ENCODE peak calls at places on chromosomes 12 and 14, in ten cellular contexts. One of them, this sample, is unnamed.

GRCh38 chr14:37452323-37452722 is 142.7 kb downstream of the FOXA1 start:
- DNase-seq in OCI-LY7: no peak
- DNase-seq in left ventricle myocardium inferior: no peak
- DNase-seq in body of pancreas: no peak
- DNase-seq in AG09309: no peak
- DNase-seq in heart left ventricle: no peak
- DNase-seq in cardiac muscle cell: no peak
- DNase-seq in WTC11: no peak
- DNase-seq in activated B cell treated with CpG ODN at 0.5 μM for 24 hours: no peak
- DNase-seq in bronchial epithelial cell: peak
- DNase-seq in this sample: no peak

GRCh38 chr14:75648066-75648838 is 12.4 kb downstream of the ERG28 start:
- DNase-seq in OCI-LY7: no peak
- DNase-seq in left ventricle myocardium inferior: peak
- DNase-seq in body of pancreas: peak
- DNase-seq in AG09309: peak
- DNase-seq in heart left ventricle: peak
- DNase-seq in cardiac muscle cell: peak
- DNase-seq in WTC11: no peak
- DNase-seq in activated B cell treated with CpG ODN at 0.5 μM for 24 hours: no peak
- DNase-seq in bronchial epithelial cell: peak
- DNase-seq in this sample: peak

GRCh38 chr14:75342762-75343599 is 64.4 kb downstream of the FOS start:
- DNase-seq in OCI-LY7: peak
- DNase-seq in left ventricle myocardium inferior: no peak
- DNase-seq in body of pancreas: no peak
- DNase-seq in AG09309: no peak
- DNase-seq in heart left ventricle: no peak
- DNase-seq in cardiac muscle cell: no peak
- DNase-seq in WTC11: no peak
- DNase-seq in activated B cell treated with CpG ODN at 0.5 μM for 24 hours: no peak
- DNase-seq in bronchial epithelial cell: no peak
- DNase-seq in this sample: no peak

GRCh38 chr14:65361920-65362319 is 50.6 kb upstream of the FUT8 start:
- DNase-seq in OCI-LY7: no peak
- DNase-seq in left ventricle myocardium inferior: peak
- DNase-seq in body of pancreas: no peak
- DNase-seq in AG09309: peak
- DNase-seq in heart left ventricle: peak
- DNase-seq in cardiac muscle cell: peak
- DNase-seq in WTC11: no peak
- DNase-seq in activated B cell treated with CpG ODN at 0.5 μM for 24 hours: no peak
- DNase-seq in bronchial epithelial cell: peak
- DNase-seq in this sample: no peak

GRCh38 chr14:101876539-101876938 is 87.8 kb upstream of the DYNC1H1 start:
- DNase-seq in OCI-LY7: peak
- DNase-seq in left ventricle myocardium inferior: peak
- DNase-seq in body of pancreas: peak
- DNase-seq in AG09309: peak
- DNase-seq in heart left ventricle: peak
- DNase-seq in cardiac muscle cell: peak
- DNase-seq in WTC11: no peak
- DNase-seq in activated B cell treated with CpG ODN at 0.5 μM for 24 hours: peak
- DNase-seq in bronchial epithelial cell: no peak
- DNase-seq in this sample: no peak

GRCh38 chr12:74415633-74416032 is 122.0 kb upstream of the ATXN7L3B start:
- DNase-seq in OCI-LY7: peak
- DNase-seq in left ventricle myocardium inferior: no peak
- DNase-seq in body of pancreas: no peak
- DNase-seq in AG09309: no peak
- DNase-seq in heart left ventricle: no peak
- DNase-seq in cardiac muscle cell: peak
- DNase-seq in WTC11: no peak
- DNase-seq in activated B cell treated with CpG ODN at 0.5 μM for 24 hours: no peak
- DNase-seq in bronchial epithelial cell: peak
- DNase-seq in this sample: peak

GRCh38 chr14:35825968-35826217 is 245 bp upstream of the BRMS1L start:
- DNase-seq in OCI-LY7: no peak
- DNase-seq in left ventricle myocardium inferior: no peak
- DNase-seq in body of pancreas: no peak
- DNase-seq in AG09309: no peak
- DNase-seq in heart left ventricle: no peak
- DNase-seq in cardiac muscle cell: no peak
- DNase-seq in WTC11: no peak
- DNase-seq in activated B cell treated with CpG ODN at 0.5 μM for 24 hours: no peak
- DNase-seq in bronchial epithelial cell: no peak
- DNase-seq in this sample: no peak

GRCh38 chr14:37147310-37147875 is 25.0 kb downstream of the SLC25A21 start:
- DNase-seq in OCI-LY7: no peak
- DNase-seq in left ventricle myocardium inferior: no peak
- DNase-seq in body of pancreas: no peak
- DNase-seq in AG09309: no peak
- DNase-seq in heart left ventricle: no peak
- DNase-seq in cardiac muscle cell: peak
- DNase-seq in WTC11: no peak
- DNase-seq in activated B cell treated with CpG ODN at 0.5 μM for 24 hours: no peak
- DNase-seq in bronchial epithelial cell: no peak
- DNase-seq in this sample: no peak

GRCh38 chr12:100959481-100959880 is 164.9 kb downstream of the ANO4 start:
- DNase-seq in OCI-LY7: no peak
- DNase-seq in left ventricle myocardium inferior: no peak
- DNase-seq in body of pancreas: no peak
- DNase-seq in AG09309: peak
- DNase-seq in heart left ventricle: no peak
- DNase-seq in cardiac muscle cell: peak
- DNase-seq in WTC11: no peak
- DNase-seq in activated B cell treated with CpG ODN at 0.5 μM for 24 hours: no peak
- DNase-seq in bronchial epithelial cell: peak
- DNase-seq in this sample: no peak

GRCh38 chr14:53979141-53979673 is 22.6 kb upstream of the BMP4 start:
- DNase-seq in OCI-LY7: no peak
- DNase-seq in left ventricle myocardium inferior: no peak
- DNase-seq in body of pancreas: no peak
- DNase-seq in AG09309: no peak
- DNase-seq in heart left ventricle: no peak
- DNase-seq in cardiac muscle cell: peak
- DNase-seq in WTC11: peak
- DNase-seq in activated B cell treated with CpG ODN at 0.5 μM for 24 hours: no peak
- DNase-seq in bronchial epithelial cell: no peak
- DNase-seq in this sample: peak

GRCh38 chr14:20631023-20631820 is 10.3 kb downstream of the OR6S1 start:
- DNase-seq in OCI-LY7: no peak
- DNase-seq in left ventricle myocardium inferior: no peak
- DNase-seq in body of pancreas: peak
- DNase-seq in AG09309: no peak
- DNase-seq in heart left ventricle: no peak
- DNase-seq in cardiac muscle cell: peak
- DNase-seq in WTC11: no peak
- DNase-seq in activated B cell treated with CpG ODN at 0.5 μM for 24 hours: no peak
- DNase-seq in bronchial epithelial cell: peak
- DNase-seq in this sample: peak

GRCh38 chr12:95918194-95918993 is 24.0 kb downstream of the CCDC38 start:
- DNase-seq in OCI-LY7: peak
- DNase-seq in left ventricle myocardium inferior: no peak
- DNase-seq in body of pancreas: peak
- DNase-seq in AG09309: no peak
- DNase-seq in heart left ventricle: no peak
- DNase-seq in cardiac muscle cell: peak
- DNase-seq in WTC11: peak
- DNase-seq in activated B cell treated with CpG ODN at 0.5 μM for 24 hours: no peak
- DNase-seq in bronchial epithelial cell: peak
- DNase-seq in this sample: peak

GRCh38 chr14:88613552-88614010 is 50.7 kb downstream of the ZC3H14 start:
- DNase-seq in OCI-LY7: no peak
- DNase-seq in left ventricle myocardium inferior: no peak
- DNase-seq in body of pancreas: peak
- DNase-seq in AG09309: peak
- DNase-seq in heart left ventricle: no peak
- DNase-seq in cardiac muscle cell: peak
- DNase-seq in WTC11: no peak
- DNase-seq in activated B cell treated with CpG ODN at 0.5 μM for 24 hours: no peak
- DNase-seq in bronchial epithelial cell: peak
- DNase-seq in this sample: no peak

GRCh38 chr12:14576896-14577295 is 9.2 kb upstream of the PLBD1 start:
- DNase-seq in OCI-LY7: peak
- DNase-seq in left ventricle myocardium inferior: no peak
- DNase-seq in body of pancreas: no peak
- DNase-seq in AG09309: no peak
- DNase-seq in heart left ventricle: no peak
- DNase-seq in cardiac muscle cell: no peak
- DNase-seq in WTC11: no peak
- DNase-seq in activated B cell treated with CpG ODN at 0.5 μM for 24 hours: no peak
- DNase-seq in bronchial epithelial cell: no peak
- DNase-seq in this sample: no peak

GRCh38 chr14:85217412-85217811 is 312.5 kb upstream of the FLRT2 start:
- DNase-seq in OCI-LY7: no peak
- DNase-seq in left ventricle myocardium inferior: no peak
- DNase-seq in body of pancreas: no peak
- DNase-seq in AG09309: no peak
- DNase-seq in heart left ventricle: no peak
- DNase-seq in cardiac muscle cell: no peak
- DNase-seq in WTC11: no peak
- DNase-seq in activated B cell treated with CpG ODN at 0.5 μM for 24 hours: no peak
- DNase-seq in bronchial epithelial cell: no peak
- DNase-seq in this sample: no peak

GRCh38 chr12:104462931-104463339 is 6.2 kb downstream of the CHST11 start:
- DNase-seq in OCI-LY7: peak
- DNase-seq in left ventricle myocardium inferior: no peak
- DNase-seq in body of pancreas: no peak
- DNase-seq in AG09309: no peak
- DNase-seq in heart left ventricle: no peak
- DNase-seq in cardiac muscle cell: no peak
- DNase-seq in WTC11: no peak
- DNase-seq in activated B cell treated with CpG ODN at 0.5 μM for 24 hours: no peak
- DNase-seq in bronchial epithelial cell: no peak
- DNase-seq in this sample: no peak

GRCh38 chr12:2052861-2053674 is at the start of gene CACNA1C:
- DNase-seq in OCI-LY7: peak
- DNase-seq in left ventricle myocardium inferior: peak
- DNase-seq in body of pancreas: no peak
- DNase-seq in AG09309: no peak
- DNase-seq in heart left ventricle: peak
- DNase-seq in cardiac muscle cell: peak
- DNase-seq in WTC11: peak
- DNase-seq in activated B cell treated with CpG ODN at 0.5 μM for 24 hours: no peak
- DNase-seq in bronchial epithelial cell: no peak
- DNase-seq in this sample: peak
- TF ChIP-seq CTCF in OCI-LY7: no peak
- TF ChIP-seq CTCF in left ventricle myocardium inferior: peak
- TF ChIP-seq CTCF in body of pancreas: peak
- TF ChIP-seq CTCF in AG09309: peak
- TF ChIP-seq CTCF in heart left ventricle: peak
- TF ChIP-seq CTCF in cardiac muscle cell: no peak
- TF ChIP-seq CTCF in WTC11: no peak
- TF ChIP-seq CTCF in activated B cell treated with CpG ODN at 0.5 μM for 24 hours: no peak
- TF ChIP-seq CTCF in bronchial epithelial cell: no peak
- TF ChIP-seq CTCF in this sample: no peak

GRCh38 chr12:131628341-131628740 is 82.5 kb upstream of the SFSWAP start:
- DNase-seq in OCI-LY7: no peak
- DNase-seq in left ventricle myocardium inferior: no peak
- DNase-seq in body of pancreas: no peak
- DNase-seq in AG09309: no peak
- DNase-seq in heart left ventricle: no peak
- DNase-seq in cardiac muscle cell: no peak
- DNase-seq in WTC11: no peak
- DNase-seq in activated B cell treated with CpG ODN at 0.5 μM for 24 hours: no peak
- DNase-seq in bronchial epithelial cell: no peak
- DNase-seq in this sample: no peak
- TF ChIP-seq CTCF in OCI-LY7: no peak
- TF ChIP-seq CTCF in left ventricle myocardium inferior: no peak
- TF ChIP-seq CTCF in body of pancreas: no peak
- TF ChIP-seq CTCF in AG09309: no peak
- TF ChIP-seq CTCF in heart left ventricle: no peak
- TF ChIP-seq CTCF in cardiac muscle cell: no peak
- TF ChIP-seq CTCF in WTC11: no peak
- TF ChIP-seq CTCF in activated B cell treated with CpG ODN at 0.5 μM for 24 hours: no peak
- TF ChIP-seq CTCF in bronchial epithelial cell: no peak
- TF ChIP-seq CTCF in this sample: no peak

DNA sequence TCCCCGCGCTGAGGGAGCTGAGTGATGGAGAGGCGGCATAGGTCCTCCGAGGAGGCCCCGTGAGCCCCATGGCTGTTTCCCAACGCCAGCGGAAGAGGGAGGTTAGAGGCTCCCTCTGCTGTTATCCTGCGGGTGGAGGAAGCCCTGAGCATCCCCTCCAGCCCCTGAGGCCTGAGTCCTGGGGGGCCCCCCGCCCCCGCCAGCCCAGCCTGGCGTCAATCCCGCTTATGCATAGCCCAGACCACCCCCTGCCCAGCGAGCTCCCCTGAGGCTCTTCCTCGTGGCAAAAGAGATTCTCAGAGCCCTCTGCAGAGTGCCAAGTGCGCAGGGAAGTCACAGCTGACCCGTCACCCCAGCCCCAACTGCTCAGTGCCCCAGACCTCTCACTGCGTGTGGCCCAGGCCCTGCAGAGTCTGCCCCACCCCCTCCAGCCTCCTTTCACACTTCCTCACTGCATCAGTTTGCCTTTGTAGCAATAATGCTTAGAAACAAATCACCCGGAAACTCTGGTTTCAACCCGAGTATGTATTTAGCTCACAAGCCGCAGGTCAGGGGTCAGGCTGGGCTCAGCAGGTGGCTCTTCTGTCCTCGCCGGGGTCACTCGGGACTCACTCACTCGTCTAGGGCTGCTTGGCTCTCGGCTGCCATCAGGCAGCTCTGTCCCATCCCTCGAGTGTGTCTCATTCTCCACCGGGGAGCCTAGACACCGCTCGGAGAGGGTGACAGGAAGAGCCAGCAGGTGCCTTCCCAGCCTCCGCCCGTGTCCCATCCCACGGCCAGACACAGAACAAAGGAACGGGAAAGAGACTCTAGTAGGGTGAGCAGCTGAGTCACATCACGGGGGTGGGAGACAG is 44.8 kb upstream of the GALNT9 start:
- DNase-seq in OCI-LY7: no peak
- DNase-seq in left ventricle myocardium inferior: peak
- DNase-seq in body of pancreas: no peak
- DNase-seq in AG09309: no peak
- DNase-seq in heart left ventricle: no peak
- DNase-seq in cardiac muscle cell: peak
- DNase-seq in WTC11: no peak
- DNase-seq in activated B cell treated with CpG ODN at 0.5 μM for 24 hours: no peak
- DNase-seq in bronchial epithelial cell: no peak
- DNase-seq in this sample: no peak
- TF ChIP-seq CTCF in OCI-LY7: no peak
- TF ChIP-seq CTCF in left ventricle myocardium inferior: no peak
- TF ChIP-seq CTCF in body of pancreas: no peak
- TF ChIP-seq CTCF in AG09309: peak
- TF ChIP-seq CTCF in heart left ventricle: no peak
- TF ChIP-seq CTCF in cardiac muscle cell: peak
- TF ChIP-seq CTCF in WTC11: no peak
- TF ChIP-seq CTCF in activated B cell treated with CpG ODN at 0.5 μM for 24 hours: no peak
- TF ChIP-seq CTCF in bronchial epithelial cell: no peak
- TF ChIP-seq CTCF in this sample: no peak

DNA sequence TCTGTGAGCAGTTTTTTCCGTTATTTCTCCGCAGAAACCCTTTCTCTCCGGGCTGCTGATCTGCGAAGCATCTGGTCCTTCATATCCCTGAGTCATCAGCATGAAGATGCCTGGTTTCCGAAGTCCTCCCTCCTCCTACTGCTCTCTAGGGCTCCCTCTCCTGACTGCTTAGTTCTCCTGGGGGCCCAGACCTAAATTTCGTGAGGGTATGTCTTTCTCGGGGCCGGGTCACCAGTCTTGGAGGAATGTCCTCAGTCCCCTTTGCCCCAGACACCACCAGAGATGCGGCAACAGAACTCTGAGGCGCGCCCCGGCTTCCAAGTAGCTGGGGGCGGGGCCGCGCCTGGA is 622 bp upstream of the BICDL1 start:
- DNase-seq in OCI-LY7: no peak
- DNase-seq in left ventricle myocardium inferior: no peak
- DNase-seq in body of pancreas: no peak
- DNase-seq in AG09309: no peak
- DNase-seq in heart left ventricle: no peak
- DNase-seq in cardiac muscle cell: peak
- DNase-seq in WTC11: no peak
- DNase-seq in activated B cell treated with CpG ODN at 0.5 μM for 24 hours: no peak
- DNase-seq in bronchial epithelial cell: peak
- DNase-seq in this sample: no peak
- TF ChIP-seq CTCF in OCI-LY7: peak
- TF ChIP-seq CTCF in left ventricle myocardium inferior: no peak
- TF ChIP-seq CTCF in body of pancreas: no peak
- TF ChIP-seq CTCF in AG09309: peak
- TF ChIP-seq CTCF in heart left ventricle: no peak
- TF ChIP-seq CTCF in cardiac muscle cell: peak
- TF ChIP-seq CTCF in WTC11: no peak
- TF ChIP-seq CTCF in activated B cell treated with CpG ODN at 0.5 μM for 24 hours: no peak
- TF ChIP-seq CTCF in bronchial epithelial cell: peak
- TF ChIP-seq CTCF in this sample: no peak